ENCODE peak calls at places on chromosome 22, in nine cellular contexts. One of them, this sample, is unnamed.
A peak's percentile ranks its signal among the peaks of the same experiment; 100 is the strongest.

GRCh38 chr22:26197427-26197826 is 28.2 kb downstream of the SEZ6L start:
- DNase-seq in AG08395: no peak
- DNase-seq in stimulated activated CD8-positive, alpha-beta memory T cell treated with anti-CD3 and anti-CD28 coated beads, Interleukin-15, amount 100 ng/mL, for 24 hours: no peak
- DNase-seq in kidney tubule cell: no peak
- DNase-seq in ELF-1: no peak
- DNase-seq in hypothalamus: no peak
- DNase-seq in MCF 10A: no peak
- DNase-seq in nephron progenitor cell: no peak
- DNase-seq in pancreas: no peak
- DNase-seq in this sample: no peak

GRCh38 chr22:48676266-48677167 is 1151.2 kb downstream of the BRD1 start:
- DNase-seq in nephron progenitor cell: no peak
- DNase-seq in pancreas: peak; percentile 5
- DNase-seq in kidney tubule cell: no peak
- DNase-seq in ELF-1: no peak
- DNase-seq in AG08395: no peak
- DNase-seq in MCF 10A: no peak
- DNase-seq in stimulated activated CD8-positive, alpha-beta memory T cell treated with anti-CD3 and anti-CD28 coated beads, Interleukin-15, amount 100 ng/mL, for 24 hours: no peak
- DNase-seq in hypothalamus: no peak
- DNase-seq in this sample: no peak

GRCh38 chr22:38074181-38075104 is 9.5 kb downstream of the SLC16A8 start:
- DNase-seq in MCF 10A: no peak
- DNase-seq in kidney tubule cell: no peak
- DNase-seq in pancreas: peak; percentile 15
- DNase-seq in hypothalamus: no peak
- DNase-seq in ELF-1: peak; percentile 94
- DNase-seq in nephron progenitor cell: peak; percentile 70
- DNase-seq in AG08395: no peak
- DNase-seq in stimulated activated CD8-positive, alpha-beta memory T cell treated with anti-CD3 and anti-CD28 coated beads, Interleukin-15, amount 100 ng/mL, for 24 hours: no peak
- DNase-seq in this sample: no peak

GRCh38 chr22:41030891-41031290 is 61.5 kb upstream of the EP300 start:
- DNase-seq in MCF 10A: peak; percentile 77
- DNase-seq in stimulated activated CD8-positive, alpha-beta memory T cell treated with anti-CD3 and anti-CD28 coated beads, Interleukin-15, amount 100 ng/mL, for 24 hours: no peak
- DNase-seq in ELF-1: no peak
- DNase-seq in pancreas: no peak
- DNase-seq in nephron progenitor cell: no peak
- DNase-seq in AG08395: peak; percentile 64
- DNase-seq in hypothalamus: no peak
- DNase-seq in kidney tubule cell: no peak
- DNase-seq in this sample: no peak

GRCh38 chr22:42745118-42745517 is 24.4 kb upstream of the A4GALT start:
- DNase-seq in pancreas: no peak
- DNase-seq in hypothalamus: no peak
- DNase-seq in MCF 10A: peak; percentile 91
- DNase-seq in ELF-1: peak; percentile 45
- DNase-seq in stimulated activated CD8-positive, alpha-beta memory T cell treated with anti-CD3 and anti-CD28 coated beads, Interleukin-15, amount 100 ng/mL, for 24 hours: no peak
- DNase-seq in kidney tubule cell: no peak
- DNase-seq in nephron progenitor cell: no peak
- DNase-seq in AG08395: peak; percentile 80
- DNase-seq in this sample: no peak

GRCh38 chr22:39360674-39361413 is 11.1 kb downstream of the SYNGR1 start:
- DNase-seq in AG08395: no peak
- DNase-seq in nephron progenitor cell: no peak
- DNase-seq in MCF 10A: peak; percentile 41
- DNase-seq in hypothalamus: no peak
- DNase-seq in stimulated activated CD8-positive, alpha-beta memory T cell treated with anti-CD3 and anti-CD28 coated beads, Interleukin-15, amount 100 ng/mL, for 24 hours: no peak
- DNase-seq in kidney tubule cell: peak; percentile 75
- DNase-seq in ELF-1: peak; percentile 91
- DNase-seq in pancreas: no peak
- DNase-seq in this sample: no peak

GRCh38 chr22:26303475-26303874 is 125.6 kb upstream of the ASPHD2 start:
- DNase-seq in ELF-1: no peak
- DNase-seq in hypothalamus: no peak
- DNase-seq in pancreas: no peak
- DNase-seq in MCF 10A: no peak
- DNase-seq in AG08395: no peak
- DNase-seq in nephron progenitor cell: no peak
- DNase-seq in stimulated activated CD8-positive, alpha-beta memory T cell treated with anti-CD3 and anti-CD28 coated beads, Interleukin-15, amount 100 ng/mL, for 24 hours: no peak
- DNase-seq in kidney tubule cell: no peak
- DNase-seq in this sample: no peak

GRCh38 chr22:23862103-23862502 is 4.4 kb downstream of the SLC2A11 start:
- DNase-seq in hypothalamus: no peak
- DNase-seq in pancreas: no peak
- DNase-seq in nephron progenitor cell: peak; percentile 36
- DNase-seq in kidney tubule cell: peak; percentile 47
- DNase-seq in AG08395: peak; percentile 42
- DNase-seq in MCF 10A: peak; percentile 62
- DNase-seq in stimulated activated CD8-positive, alpha-beta memory T cell treated with anti-CD3 and anti-CD28 coated beads, Interleukin-15, amount 100 ng/mL, for 24 hours: no peak
- DNase-seq in ELF-1: peak; percentile 62
- DNase-seq in this sample: no peak

GRCh38 chr22:24450600-24450999 is 23.2 kb downstream of the ADORA2A start:
- DNase-seq in ELF-1: peak; percentile 52
- DNase-seq in kidney tubule cell: no peak
- DNase-seq in AG08395: no peak
- DNase-seq in stimulated activated CD8-positive, alpha-beta memory T cell treated with anti-CD3 and anti-CD28 coated beads, Interleukin-15, amount 100 ng/mL, for 24 hours: no peak
- DNase-seq in pancreas: no peak
- DNase-seq in MCF 10A: no peak
- DNase-seq in nephron progenitor cell: no peak
- DNase-seq in hypothalamus: no peak
- DNase-seq in this sample: no peak

GRCh38 chr22:37032535-37033460 is 13.3 kb downstream of the MPST start:
- DNase-seq in stimulated activated CD8-positive, alpha-beta memory T cell treated with anti-CD3 and anti-CD28 coated beads, Interleukin-15, amount 100 ng/mL, for 24 hours: no peak
- DNase-seq in MCF 10A: peak; percentile 96
- DNase-seq in AG08395: peak; percentile 42
- DNase-seq in kidney tubule cell: peak; percentile 92
- DNase-seq in ELF-1: peak; percentile 44
- DNase-seq in pancreas: peak; percentile 85
- DNase-seq in nephron progenitor cell: no peak
- DNase-seq in hypothalamus: no peak
- DNase-seq in this sample: no peak

GRCh38 chr22:49992921-49993648 is 19.5 kb downstream of the IL17REL start:
- DNase-seq in AG08395: peak; percentile 78
- DNase-seq in hypothalamus: peak; percentile 37
- DNase-seq in MCF 10A: peak; percentile 65
- DNase-seq in stimulated activated CD8-positive, alpha-beta memory T cell treated with anti-CD3 and anti-CD28 coated beads, Interleukin-15, amount 100 ng/mL, for 24 hours: no peak
- DNase-seq in ELF-1: peak; percentile 51
- DNase-seq in kidney tubule cell: peak; percentile 43
- DNase-seq in pancreas: peak; percentile 70
- DNase-seq in nephron progenitor cell: peak; percentile 54
- DNase-seq in this sample: peak; percentile 59

GRCh38 chr22:45104313-45104712 is 59.4 kb upstream of the NUP50 start:
- DNase-seq in kidney tubule cell: no peak
- DNase-seq in pancreas: no peak
- DNase-seq in hypothalamus: no peak
- DNase-seq in stimulated activated CD8-positive, alpha-beta memory T cell treated with anti-CD3 and anti-CD28 coated beads, Interleukin-15, amount 100 ng/mL, for 24 hours: no peak
- DNase-seq in AG08395: no peak
- DNase-seq in ELF-1: no peak
- DNase-seq in MCF 10A: no peak
- DNase-seq in nephron progenitor cell: no peak
- DNase-seq in this sample: no peak

GRCh38 chr22:34776827-34777226 is 289.1 kb upstream of the ISX start:
- DNase-seq in pancreas: no peak
- DNase-seq in nephron progenitor cell: no peak
- DNase-seq in AG08395: peak; percentile 39
- DNase-seq in ELF-1: no peak
- DNase-seq in hypothalamus: no peak
- DNase-seq in MCF 10A: no peak
- DNase-seq in kidney tubule cell: peak; percentile 38
- DNase-seq in stimulated activated CD8-positive, alpha-beta memory T cell treated with anti-CD3 and anti-CD28 coated beads, Interleukin-15, amount 100 ng/mL, for 24 hours: no peak
- DNase-seq in this sample: no peak

GRCh38 chr22:40666151-40666848 is 13.0 kb upstream of the MCHR1 start:
- DNase-seq in hypothalamus: no peak
- DNase-seq in stimulated activated CD8-positive, alpha-beta memory T cell treated with anti-CD3 and anti-CD28 coated beads, Interleukin-15, amount 100 ng/mL, for 24 hours: no peak
- DNase-seq in MCF 10A: no peak
- DNase-seq in ELF-1: no peak
- DNase-seq in pancreas: no peak
- DNase-seq in nephron progenitor cell: no peak
- DNase-seq in kidney tubule cell: no peak
- DNase-seq in AG08395: peak; percentile 35
- DNase-seq in this sample: no peak

GRCh38 chr22:27336151-27337090 is 465.1 kb downstream of the MN1 start:
- DNase-seq in stimulated activated CD8-positive, alpha-beta memory T cell treated with anti-CD3 and anti-CD28 coated beads, Interleukin-15, amount 100 ng/mL, for 24 hours: no peak
- DNase-seq in MCF 10A: no peak
- DNase-seq in ELF-1: no peak
- DNase-seq in AG08395: no peak
- DNase-seq in hypothalamus: no peak
- DNase-seq in nephron progenitor cell: no peak
- DNase-seq in kidney tubule cell: peak; percentile 88
- DNase-seq in pancreas: no peak
- DNase-seq in this sample: no peak

GRCh38 chr22:44444341-44445306 is 53.4 kb downstream of the RTL6 start:
- DNase-seq in stimulated activated CD8-positive, alpha-beta memory T cell treated with anti-CD3 and anti-CD28 coated beads, Interleukin-15, amount 100 ng/mL, for 24 hours: no peak
- DNase-seq in MCF 10A: no peak
- DNase-seq in AG08395: no peak
- DNase-seq in hypothalamus: no peak
- DNase-seq in nephron progenitor cell: no peak
- DNase-seq in pancreas: no peak
- DNase-seq in kidney tubule cell: no peak
- DNase-seq in ELF-1: peak; percentile 44
- DNase-seq in this sample: no peak

GRCh38 chr22:42067706-42068350 is 2.8 kb downstream of the NAGA start:
- DNase-seq in stimulated activated CD8-positive, alpha-beta memory T cell treated with anti-CD3 and anti-CD28 coated beads, Interleukin-15, amount 100 ng/mL, for 24 hours: no peak
- DNase-seq in ELF-1: no peak
- DNase-seq in MCF 10A: no peak
- DNase-seq in kidney tubule cell: no peak
- DNase-seq in pancreas: no peak
- DNase-seq in AG08395: no peak
- DNase-seq in nephron progenitor cell: no peak
- DNase-seq in hypothalamus: no peak
- DNase-seq in this sample: no peak

GRCh38 chr22:50082961-50083461 is 2.2 kb downstream of the MLC1 start:
- DNase-seq in pancreas: no peak
- DNase-seq in nephron progenitor cell: no peak
- DNase-seq in kidney tubule cell: no peak
- DNase-seq in MCF 10A: peak; percentile 38
- DNase-seq in stimulated activated CD8-positive, alpha-beta memory T cell treated with anti-CD3 and anti-CD28 coated beads, Interleukin-15, amount 100 ng/mL, for 24 hours: no peak
- DNase-seq in AG08395: no peak
- DNase-seq in ELF-1: peak; percentile 51
- DNase-seq in hypothalamus: no peak
- DNase-seq in this sample: no peak

GRCh38 chr22:30838111-30838510 is 130.5 kb downstream of the MORC2 start:
- DNase-seq in stimulated activated CD8-positive, alpha-beta memory T cell treated with anti-CD3 and anti-CD28 coated beads, Interleukin-15, amount 100 ng/mL, for 24 hours: no peak
- DNase-seq in ELF-1: no peak
- DNase-seq in nephron progenitor cell: no peak
- DNase-seq in hypothalamus: no peak
- DNase-seq in pancreas: no peak
- DNase-seq in MCF 10A: peak; percentile 63
- DNase-seq in kidney tubule cell: no peak
- DNase-seq in AG08395: no peak
- DNase-seq in this sample: no peak

GRCh38 chr22:50612715-50613221 is 12.2 kb downstream of the MAPK8IP2 start:
- DNase-seq in nephron progenitor cell: no peak
- DNase-seq in kidney tubule cell: no peak
- DNase-seq in stimulated activated CD8-positive, alpha-beta memory T cell treated with anti-CD3 and anti-CD28 coated beads, Interleukin-15, amount 100 ng/mL, for 24 hours: no peak
- DNase-seq in hypothalamus: no peak
- DNase-seq in ELF-1: no peak
- DNase-seq in MCF 10A: peak; percentile 18
- DNase-seq in pancreas: no peak
- DNase-seq in AG08395: no peak
- DNase-seq in this sample: no peak

GRCh38 chr22:50271519-50271970 is 1.4 kb upstream of the MAPK11 start:
- DNase-seq in kidney tubule cell: peak; percentile 66
- DNase-seq in nephron progenitor cell: peak; percentile 88
- DNase-seq in hypothalamus: peak; percentile 22
- DNase-seq in stimulated activated CD8-positive, alpha-beta memory T cell treated with anti-CD3 and anti-CD28 coated beads, Interleukin-15, amount 100 ng/mL, for 24 hours: no peak
- DNase-seq in MCF 10A: peak; percentile 51
- DNase-seq in AG08395: peak; percentile 74
- DNase-seq in pancreas: peak; percentile 72
- DNase-seq in ELF-1: peak; percentile 87
- DNase-seq in this sample: peak; percentile 57

GRCh38 chr22:35524966-35525686 is 15.5 kb upstream of the RASD2 start:
- DNase-seq in AG08395: peak; percentile 67
- DNase-seq in kidney tubule cell: no peak
- DNase-seq in pancreas: no peak
- DNase-seq in ELF-1: no peak
- DNase-seq in nephron progenitor cell: no peak
- DNase-seq in MCF 10A: no peak
- DNase-seq in hypothalamus: no peak
- DNase-seq in stimulated activated CD8-positive, alpha-beta memory T cell treated with anti-CD3 and anti-CD28 coated beads, Interleukin-15, amount 100 ng/mL, for 24 hours: no peak
- DNase-seq in this sample: no peak